ENCODE peak calls at places on chromosomes 11 and 22, in eight cellular contexts. M is cardiac fibroblast, A is IMR-90, K is stomach, O is choroid plexus epithelial cell, C is fibroblast of villous mesenchyme, L is heart left ventricle, R is HFF-Myc. D is an unnamed sample.

GRCh38 chr11:117814766-117815261 is 9.7 kb downstream of the FXYD2 start:
- DNase-seq in M (no peak), A (no peak), K (peak), O (peak), C (no peak), L (peak), R (no peak), D (no peak)

GRCh38 chr11:78698612-78699011 is 123.9 kb upstream of the NARS2 start:
- DNase-seq in M (peak), A (peak), K (no peak), O (peak), C (no peak), L (peak), R (no peak), D (peak)

GRCh38 chr11:6206456-6207180 is 1.3 kb downstream of the C11orf42 start:
- DNase-seq in M (no peak), A (no peak), K (no peak), O (no peak), C (peak), L (no peak), R (peak), D (no peak)

GRCh38 chr11:27064086-27064485 is 23.5 kb downstream of the BBOX1 start:
- DNase-seq in M (no peak), A (no peak), K (no peak), O (no peak), C (peak), L (no peak), R (no peak), D (no peak)

GRCh38 chr22:41231369-41231768 is 9.4 kb downstream of the CHADL start:
- DNase-seq in M (no peak), A (no peak), K (no peak), O (no peak), C (no peak), L (no peak), R (no peak), D (no peak)

GRCh38 chr22:30325724-30326703 is 727 bp downstream of the TBC1D10A start:
- DNase-seq in M (no peak), A (no peak), K (peak), O (no peak), C (peak), L (peak), R (no peak), D (no peak)

GRCh38 chr22:40326905-40327735 is 19.2 kb upstream of the ADSL start:
- DNase-seq in M (peak), A (peak), K (no peak), O (peak), C (no peak), L (no peak), R (no peak), D (no peak)

GRCh38 chr11:73141309-73142127 is 600 bp downstream of the FCHSD2 start:
- DNase-seq in M (peak), A (peak), K (peak), O (peak), C (peak), L (peak), R (no peak), D (peak)

GRCh38 chr11:2529636-2530035 is 84.8 kb downstream of the KCNQ1 start:
- DNase-seq in M (no peak), A (no peak), K (no peak), O (no peak), C (no peak), L (no peak), R (no peak), D (no peak)

GRCh38 chr22:33111491-33111890 is 53.3 kb upstream of the SYN3 start:
- DNase-seq in M (no peak), A (no peak), K (no peak), O (no peak), C (no peak), L (no peak), R (no peak), D (no peak)

GRCh38 chr11:71486320-71486719 is 33.3 kb downstream of the NADSYN1 start:
- DNase-seq in M (no peak), A (no peak), K (no peak), O (no peak), C (no peak), L (no peak), R (no peak), D (no peak)

GRCh38 chr22:31627223-31627731 is 34.7 kb downstream of the PISD start:
- DNase-seq in M (no peak), A (no peak), K (peak), O (no peak), C (no peak), L (no peak), R (no peak), D (no peak)

GRCh38 chr22:33792837-33793236 is 127.4 kb downstream of the LARGE1 start:
- DNase-seq in M (no peak), A (no peak), K (no peak), O (no peak), C (peak), L (no peak), R (no peak), D (no peak)

GRCh38 chr11:71311176-71311925 is 59.0 kb upstream of the SHANK2 start:
- DNase-seq in M (no peak), A (no peak), K (peak), O (no peak), C (no peak), L (no peak), R (no peak), D (no peak)

GRCh38 chr11:23473782-23474181 is 613.5 kb upstream of the CCDC179 start:
- DNase-seq in M (no peak), A (no peak), K (no peak), O (peak), C (no peak), L (no peak), R (no peak), D (no peak)

GRCh38 chr11:59625703-59626102 is 10.1 kb upstream of the OSBP start:
- DNase-seq in M (no peak), A (no peak), K (no peak), O (no peak), C (no peak), L (no peak), R (no peak), D (no peak)

GRCh38 chr22:41831383-41831782 is 1.5 kb upstream of the SREBF2 start:
- DNase-seq in M (peak), A (no peak), K (no peak), O (no peak), C (no peak), L (no peak), R (no peak), D (no peak)

DNA sequence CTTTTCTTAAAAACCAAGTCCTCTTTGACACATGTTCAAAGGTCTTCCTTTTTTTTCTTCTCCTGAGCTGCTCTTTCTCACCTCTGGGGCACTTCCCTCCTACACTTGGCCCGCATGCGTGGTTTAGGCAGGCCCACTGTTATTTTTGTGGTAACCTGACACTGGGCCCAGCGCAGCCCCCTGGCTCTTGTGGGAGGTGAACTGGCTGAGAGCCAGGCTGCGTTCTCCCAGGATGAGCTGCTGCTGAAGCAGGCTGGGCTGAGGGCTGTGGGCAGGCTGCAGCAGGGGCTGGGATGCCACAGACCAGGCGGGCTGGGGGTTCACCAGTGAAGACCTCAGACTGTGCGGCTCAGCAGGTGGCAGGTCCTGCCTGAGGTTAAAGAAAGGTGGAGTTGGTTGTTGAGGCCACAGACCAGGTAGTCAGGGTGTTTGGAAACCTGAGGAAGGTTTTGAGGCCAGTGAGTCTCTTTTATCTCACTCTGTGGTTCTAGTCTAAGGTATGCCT is 72.4 kb downstream of the TEAD1 start:
- DNase-seq in M (peak), A (peak), K (no peak), O (peak), C (peak), L (peak), R (peak), D (peak)
- TF ChIP-seq CTCF in M (peak), A (no peak), K (no peak), O (peak), C (no peak), L (no peak), R (no peak), D (peak)

GRCh38 chr11:128786507-128786906 is 80.6 kb downstream of the KCNJ1 start:
- DNase-seq in M (no peak), A (no peak), K (no peak), O (no peak), C (no peak), L (no peak), R (no peak), D (no peak)

GRCh38 chr11:128790200-128790599 is 76.9 kb downstream of the KCNJ1 start:
- DNase-seq in M (peak), A (peak), K (no peak), O (peak), C (peak), L (peak), R (no peak), D (peak)

GRCh38 chr11:128784059-128784804 is 82.9 kb downstream of the KCNJ1 start:
- DNase-seq in M (no peak), A (no peak), K (no peak), O (no peak), C (no peak), L (no peak), R (no peak), D (no peak)

GRCh38 chr11:128789497-128790080 is 77.5 kb downstream of the KCNJ1 start:
- DNase-seq in M (peak), A (peak), K (no peak), O (no peak), C (no peak), L (no peak), R (no peak), D (no peak)
- H3K4me3 ChIP-seq in M (no peak), A (no peak), K (no peak), O (no peak), C (no peak), L (no peak), R (no peak), D (no peak)

DNA sequence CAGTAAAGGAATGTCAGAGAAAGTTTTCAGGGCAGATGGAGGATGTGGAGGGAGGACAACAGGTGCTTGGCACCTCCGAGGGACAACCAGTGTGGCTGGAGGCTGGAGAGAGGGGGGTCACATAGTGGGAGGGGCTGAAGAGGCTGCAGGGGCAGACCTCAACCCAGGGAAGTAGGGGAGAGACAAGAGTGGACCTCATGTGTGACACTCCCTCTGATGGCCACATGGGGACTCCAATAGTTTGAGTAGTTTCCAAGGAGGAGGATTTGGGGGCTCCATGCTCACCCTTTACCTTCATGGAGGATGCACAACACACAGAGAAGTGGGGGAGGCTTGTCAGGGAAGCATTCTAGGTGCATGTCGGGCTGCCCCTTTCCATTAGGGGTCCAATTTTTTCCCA is 35.1 kb upstream of the ASPHD2 start:
- DNase-seq in M (no peak), A (no peak), K (no peak), O (no peak), C (no peak), L (no peak), R (no peak), D (no peak)
- TF ChIP-seq CTCF in M (peak), A (no peak), K (no peak), O (peak), C (no peak), L (no peak), R (no peak), D (no peak)

GRCh38 chr22:39244496-39245129 is at the start of gene PDGFB:
- DNase-seq in M (peak), A (no peak), K (peak), O (no peak), C (peak), L (peak), R (no peak), D (peak)
- H3K4me3 ChIP-seq in M (peak), A (peak), K (peak), O (peak), C (peak), L (peak), R (no peak), D (peak)

GRCh38 chr22:44979154-44979553 is 30.7 kb downstream of the PHF21B start:
- DNase-seq in M (no peak), A (no peak), K (no peak), O (no peak), C (no peak), L (no peak), R (no peak), D (no peak)

GRCh38 chr22:44973829-44974228 is 36.0 kb downstream of the PHF21B start:
- DNase-seq in M (no peak), A (no peak), K (no peak), O (no peak), C (no peak), L (no peak), R (no peak), D (no peak)

GRCh38 chr22:44971651-44972362 is 38.0 kb downstream of the PHF21B start:
- DNase-seq in M (no peak), A (no peak), K (no peak), O (no peak), C (no peak), L (no peak), R (no peak), D (no peak)

GRCh38 chr22:44972363-44973083 is 37.3 kb downstream of the PHF21B start:
- DNase-seq in M (no peak), A (peak), K (no peak), O (no peak), C (no peak), L (no peak), R (no peak), D (no peak)

GRCh38 chr22:44975444-44976262 is 34.2 kb downstream of the PHF21B start:
- DNase-seq in M (peak), A (peak), K (peak), O (peak), C (peak), L (peak), R (peak), D (peak)
- TF ChIP-seq CTCF in M (peak), A (peak), K (peak), O (peak), C (peak), L (peak), R (peak), D (peak)

DNA sequence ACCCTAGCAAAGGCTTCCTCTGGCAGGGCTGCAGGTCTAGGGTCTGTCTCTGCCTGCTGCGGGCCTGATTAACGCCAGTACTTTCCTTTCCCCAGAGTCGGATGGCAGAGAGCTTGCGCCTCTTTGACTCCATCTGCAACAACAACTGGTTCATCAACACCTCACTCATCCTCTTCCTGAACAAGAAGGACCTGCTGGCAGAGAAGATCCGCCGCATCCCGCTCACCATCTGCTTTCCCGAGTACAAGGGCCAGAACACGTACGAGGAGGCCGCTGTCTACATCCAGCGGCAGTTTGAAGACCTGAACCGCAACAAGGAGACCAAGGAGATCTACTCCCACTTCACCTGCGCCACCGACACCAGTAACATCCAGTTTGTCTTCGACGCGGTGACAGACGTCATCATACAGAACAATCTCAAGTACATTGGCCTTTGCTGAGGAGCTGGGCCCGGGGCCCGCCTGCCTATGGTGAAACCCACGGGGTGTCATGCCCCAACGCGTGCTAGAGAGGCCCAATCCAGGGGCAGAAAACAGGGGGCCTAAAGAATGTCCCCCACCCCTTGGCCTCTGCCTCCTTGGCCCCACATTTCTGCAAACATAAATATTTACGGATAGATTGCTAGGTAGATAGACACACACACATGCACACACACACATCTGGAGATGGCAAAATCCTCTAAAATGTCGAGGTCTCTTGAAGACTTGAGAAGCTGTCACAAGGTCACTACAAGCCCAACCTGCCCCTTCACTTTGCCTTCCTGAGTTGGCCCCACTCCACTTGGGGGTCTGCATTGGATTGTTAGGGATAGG is 18.6 kb downstream of the RSPH14 start:
- DNase-seq in M (no peak), A (no peak), K (no peak), O (no peak), C (no peak), L (no peak), R (no peak), D (no peak)
- H3K4me3 ChIP-seq in M (no peak), A (no peak), K (no peak), O (no peak), C (no peak), L (no peak), R (no peak), D (no peak)

DNA sequence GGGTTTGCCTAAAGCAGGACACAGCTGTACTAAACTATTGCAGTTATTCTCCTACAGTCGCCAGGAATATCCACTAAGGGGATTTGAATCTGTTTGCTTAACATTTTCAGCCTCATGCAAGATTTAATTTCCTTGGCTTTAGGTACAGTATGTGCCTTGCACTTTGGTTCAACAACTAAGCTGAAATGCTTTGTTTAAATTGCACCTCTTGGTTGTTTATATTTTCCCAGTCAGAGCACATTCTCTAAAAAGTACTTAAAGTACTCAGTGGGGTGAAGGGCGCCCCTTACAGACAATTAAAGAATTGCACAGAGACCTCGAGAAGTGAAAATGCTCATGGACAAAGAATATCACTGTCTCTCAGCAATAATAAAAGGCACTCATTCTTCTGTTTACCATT is 107.8 kb upstream of the MTNR1B start:
- DNase-seq in M (no peak), A (no peak), K (no peak), O (no peak), C (no peak), L (no peak), R (no peak), D (no peak)
- TF ChIP-seq CTCF in M (no peak), A (no peak), K (no peak), O (no peak), C (no peak), L (no peak), R (no peak), D (peak)

GRCh38 chr11:116215471-116216113 is 557.2 kb downstream of the BUD13 start:
- DNase-seq in M (no peak), A (no peak), K (no peak), O (no peak), C (no peak), L (no peak), R (no peak), D (no peak)
- H3K4me3 ChIP-seq in M (no peak), A (no peak), K (no peak), O (no peak), C (no peak), L (no peak), R (no peak), D (no peak)

GRCh38 chr11:34510673-34511072 is 2.9 kb downstream of the ELF5 start:
- DNase-seq in M (no peak), A (no peak), K (no peak), O (no peak), C (no peak), L (no peak), R (no peak), D (no peak)

GRCh38 chr11:34514597-34514996 is 1.0 kb upstream of the ELF5 start:
- DNase-seq in M (no peak), A (no peak), K (no peak), O (no peak), C (no peak), L (no peak), R (no peak), D (no peak)

GRCh38 chr11:34513674-34513995 is at the start of gene ELF5:
- DNase-seq in M (no peak), A (no peak), K (no peak), O (no peak), C (no peak), L (no peak), R (no peak), D (no peak)

GRCh38 chr11:34514050-34514449 is 456 bp upstream of the ELF5 start:
- DNase-seq in M (no peak), A (no peak), K (no peak), O (no peak), C (no peak), L (no peak), R (no peak), D (no peak)

GRCh38 chr11:34512810-34513673 is 552 bp downstream of the ELF5 start:
- DNase-seq in M (peak), A (peak), K (peak), O (peak), C (peak), L (no peak), R (peak), D (peak)
- TF ChIP-seq CTCF in M (peak), A (peak), K (peak), O (peak), C (peak), L (peak), R (peak), D (peak)

DNA sequence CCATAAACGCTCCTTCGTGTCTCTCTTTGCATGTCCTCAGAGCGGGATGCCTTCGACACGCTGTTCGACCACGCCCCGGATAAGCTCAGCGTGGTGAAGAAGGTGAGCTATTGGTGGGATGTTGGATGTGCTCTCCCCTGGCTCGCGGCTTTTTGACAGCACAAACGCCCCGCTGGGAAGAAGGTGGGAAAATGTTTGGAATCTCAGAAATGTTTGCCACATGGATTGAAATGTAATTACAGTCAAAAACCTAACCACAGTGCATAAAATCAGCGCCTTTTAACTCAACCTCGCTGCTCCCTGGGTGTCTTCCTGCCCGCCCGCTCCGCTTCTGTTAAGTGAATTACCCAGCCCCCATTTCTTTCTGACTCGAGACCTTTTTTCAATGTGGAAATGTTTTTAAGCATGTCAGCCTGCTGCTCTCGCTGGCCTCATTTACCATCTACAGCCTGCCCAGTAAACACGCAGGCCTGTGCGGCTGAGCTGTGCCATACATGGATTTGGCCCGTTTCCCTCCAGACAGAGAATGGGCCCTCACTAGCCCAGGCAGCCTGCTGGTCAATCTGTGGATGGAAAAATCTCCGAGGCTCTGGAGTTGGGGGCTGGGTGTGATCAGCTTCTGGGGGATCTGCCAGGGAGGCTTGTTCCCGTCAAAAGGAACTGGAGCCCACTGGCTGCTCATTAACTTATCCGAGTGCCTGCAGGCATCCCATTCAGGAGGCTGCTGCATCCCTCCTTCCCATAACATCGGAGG is 32.7 kb upstream of the PARVG start:
- DNase-seq in M (no peak), A (peak), K (no peak), O (peak), C (peak), L (no peak), R (no peak), D (no peak)
- H3K4me3 ChIP-seq in M (no peak), A (no peak), K (no peak), O (no peak), C (no peak), L (no peak), R (no peak), D (no peak)

D was measured in mammary epithelial cell.